ENCODE peak calls at places on chromosomes 7 and 10, in eight cellular contexts. L is HCT116, K is adipocyte, X is neural progenitor cell, E is fibroblast of lung, T is GM23248, W is astrocyte, N is NT2/D1. A is an unnamed sample.

GRCh38 chr7:30348083-30348560 is 63.7 kb downstream of the ZNRF2 start:
- DNase-seq in L (peak; percentile 75), K (peak; percentile 84), X (no peak), E (peak; percentile 85), T (peak; percentile 95), W (peak; percentile 93), N (peak; percentile 39), A (peak; percentile 53)

GRCh38 chr7:155216475-155217272 is 81.0 kb upstream of the INSIG1 start:
- DNase-seq in L (no peak), K (no peak), X (no peak), E (no peak), T (peak; percentile 43), W (no peak), N (no peak), A (no peak)

GRCh38 chr7:70525991-70526390 is 606.0 kb upstream of the GALNT17 start:
- DNase-seq in L (no peak), K (no peak), X (no peak), E (no peak), T (peak; percentile 3), W (no peak), N (no peak), A (no peak)

GRCh38 chr10:69651362-69651761 is 21.3 kb downstream of the FAM241B start:
- DNase-seq in L (no peak), K (no peak), X (no peak), E (no peak), T (no peak), W (no peak), N (no peak), A (no peak)

GRCh38 chr7:77367976-77368375 is 48.2 kb downstream of the GSAP start:
- DNase-seq in L (no peak), K (no peak), X (no peak), E (no peak), T (no peak), W (no peak), N (no peak), A (no peak)

GRCh38 chr7:111775205-111775604 is 212.9 kb upstream of the IMMP2L start:
- DNase-seq in L (no peak), K (no peak), X (no peak), E (no peak), T (no peak), W (no peak), N (no peak), A (no peak)

GRCh38 chr7:37289347-37289746 is 159.3 kb downstream of the ELMO1 start:
- DNase-seq in L (no peak), K (no peak), X (no peak), E (no peak), T (no peak), W (no peak), N (no peak), A (no peak)

GRCh38 chr7:36999851-37000480 is 275.7 kb upstream of the AOAH start:
- DNase-seq in L (no peak), K (peak; percentile 4), X (no peak), E (peak; percentile 11), T (peak; percentile 4), W (peak; percentile 44), N (no peak), A (no peak)

DNA sequence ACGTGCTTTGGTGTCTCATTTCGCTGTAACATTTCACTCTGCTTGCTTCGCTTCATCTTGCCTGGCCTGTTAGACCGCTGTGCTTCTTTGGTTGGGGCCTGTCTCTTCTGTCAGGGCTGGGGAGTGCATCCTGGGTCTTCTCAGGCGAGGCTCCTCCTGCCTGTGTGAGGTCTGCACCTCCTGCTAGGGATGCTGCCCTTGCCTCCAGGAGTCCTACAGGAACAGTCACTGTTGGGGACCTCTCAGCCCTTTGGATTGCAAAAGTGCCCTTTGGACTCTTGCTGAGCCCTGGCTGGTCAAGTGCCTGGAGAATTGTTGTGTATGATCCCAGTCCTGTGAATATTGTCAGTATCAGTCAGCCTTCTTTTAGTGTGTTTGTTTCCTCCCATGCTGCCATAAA is 84.0 kb downstream of the MDFIC start:
- DNase-seq in L (no peak), K (no peak), X (peak; percentile 46), E (no peak), T (no peak), W (no peak), N (peak; percentile 51), A (peak; percentile 84)
- H3K4me1 ChIP-seq in L (peaks cover 3% of the 10 kb centered on the region), K (peaks cover 52% of the 10 kb centered on the region), X (peaks cover 28% of the 10 kb centered on the region), E (peaks cover 8% of the 10 kb centered on the region), T (peaks cover 27% of the 10 kb centered on the region), W (peaks cover 6% of the 10 kb centered on the region), N (no peaks in the 10 kb centered on the region), A (peaks cover 22% of the 10 kb centered on the region)

GRCh38 chr7:156579566-156579965 is 61.0 kb upstream of the RNF32 start:
- DNase-seq in L (no peak), K (no peak), X (no peak), E (no peak), T (no peak), W (no peak), N (no peak), A (peak; percentile 82)

GRCh38 chr7:156578578-156578940 is 62.0 kb upstream of the RNF32 start:
- DNase-seq in L (no peak), K (no peak), X (peak; percentile 28), E (no peak), T (no peak), W (no peak), N (no peak), A (peak; percentile 75)

GRCh38 chr7:156578978-156579430 is 61.6 kb upstream of the RNF32 start:
- DNase-seq in L (no peak), K (no peak), X (peak; percentile 27), E (no peak), T (no peak), W (no peak), N (peak; percentile 25), A (peak; percentile 83)

GRCh38 chr7:156576216-156577063 is 64.1 kb upstream of the RNF32 start:
- DNase-seq in L (no peak), K (no peak), X (no peak), E (no peak), T (no peak), W (no peak), N (no peak), A (no peak)

DNA sequence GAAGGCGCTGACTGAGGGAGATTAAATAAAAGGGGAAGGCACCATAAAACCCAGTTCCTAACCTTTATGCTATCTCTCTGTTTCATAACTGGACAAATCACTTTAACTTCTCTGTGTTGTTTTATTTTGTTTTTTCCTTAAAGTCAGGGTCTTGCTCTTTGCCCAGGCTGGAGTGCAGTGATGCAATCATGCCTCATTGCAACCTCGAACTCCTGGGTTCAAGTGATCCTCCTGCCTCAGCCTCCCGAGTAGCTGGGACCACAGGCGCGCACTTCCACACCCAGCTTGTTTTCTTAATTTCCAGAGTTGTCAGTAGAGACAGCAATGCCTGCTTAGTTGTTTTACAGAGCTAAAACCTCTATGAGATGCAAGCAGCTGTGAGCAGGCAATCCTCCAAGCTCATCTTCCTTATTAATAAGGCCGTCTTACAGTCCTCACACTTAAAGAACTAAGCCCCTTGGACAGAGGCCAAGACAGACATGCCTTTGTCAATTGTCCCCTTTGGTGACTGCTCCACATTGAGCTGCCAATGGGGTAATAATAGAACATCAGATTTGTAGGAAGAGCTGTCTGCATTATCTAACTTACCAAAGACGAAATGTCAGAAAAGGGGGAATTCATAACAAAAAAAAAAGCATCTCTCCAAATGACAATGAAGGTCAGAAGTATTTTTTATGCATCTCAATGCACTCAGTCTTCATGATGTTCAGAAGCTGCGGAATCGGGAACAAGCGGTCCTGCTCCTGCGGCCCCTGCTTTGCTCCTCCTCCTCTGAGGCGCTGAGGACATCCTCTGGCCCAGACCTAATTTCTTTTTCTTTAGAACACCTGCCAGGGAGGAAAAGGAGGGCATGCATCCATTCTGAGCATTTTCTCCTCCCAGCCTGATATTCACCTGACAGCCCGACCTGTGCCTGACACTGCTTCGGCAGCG is 62.7 kb upstream of the RNF32 start:
- DNase-seq in L (no peak), K (no peak), X (no peak), E (no peak), T (no peak), W (no peak), N (no peak), A (no peak)
- H3K9ac ChIP-seq in L (no peak overlapping the region), K (no peak overlapping the region), X (no peak overlapping the region), E (no peak overlapping the region), T (no peak overlapping the region), W (no peak overlapping the region), N (no peak overlapping the region), A (no peak overlapping the region)

GRCh38 chr10:132543916-132544743 is 6.5 kb downstream of the INPP5A start:
- DNase-seq in L (no peak), K (no peak), X (no peak), E (no peak), T (no peak), W (no peak), N (no peak), A (peak; percentile 28)

GRCh38 chr10:132546567-132547420 is 9.2 kb downstream of the INPP5A start:
- DNase-seq in L (no peak), K (no peak), X (no peak), E (no peak), T (no peak), W (no peak), N (no peak), A (peak; percentile 45)

GRCh38 chr10:132547421-132547861 is 9.9 kb downstream of the INPP5A start:
- DNase-seq in L (no peak), K (no peak), X (no peak), E (no peak), T (no peak), W (no peak), N (no peak), A (no peak)

GRCh38 chr10:132544744-132545658 is 7.4 kb downstream of the INPP5A start:
- DNase-seq in L (no peak), K (no peak), X (no peak), E (no peak), T (peak; percentile 33), W (no peak), N (no peak), A (peak; percentile 38)

DNA sequence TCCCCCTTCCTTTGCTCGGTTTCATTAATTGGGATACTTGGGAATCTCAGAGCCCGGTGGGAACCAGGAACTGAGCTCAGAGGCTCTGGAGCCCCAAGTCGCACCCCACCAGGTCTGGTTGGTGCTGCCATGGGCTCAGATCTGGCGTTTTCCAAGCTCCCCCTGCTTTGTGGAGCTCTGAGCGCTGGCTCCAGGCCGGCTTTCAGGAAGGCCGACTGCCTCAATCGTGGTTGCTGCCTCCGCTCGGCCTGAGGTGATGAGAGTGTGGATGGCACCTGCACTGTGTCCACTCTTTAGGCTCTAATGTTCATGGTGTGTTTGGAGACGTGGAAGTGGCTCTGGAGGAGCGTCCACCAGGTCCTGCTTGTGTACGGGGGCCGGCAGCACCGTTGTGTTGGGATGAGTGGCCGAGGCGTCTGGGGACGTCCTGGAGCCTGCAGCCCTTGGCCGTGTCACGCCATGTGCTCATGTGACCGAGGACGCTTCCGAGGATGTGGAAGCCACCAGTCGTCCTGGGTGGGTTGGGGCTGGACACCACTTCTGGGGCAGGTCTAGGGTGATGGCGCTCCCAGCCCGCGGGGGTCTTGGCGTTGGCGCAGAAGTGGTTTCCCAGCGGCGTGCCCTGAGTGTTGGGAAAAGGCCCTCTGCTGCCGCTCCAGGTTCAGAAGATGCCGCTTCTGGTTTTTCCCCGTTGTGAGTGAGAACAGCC is 8.2 kb downstream of the INPP5A start:
- DNase-seq in L (no peak), K (no peak), X (no peak), E (no peak), T (no peak), W (no peak), N (no peak), A (peak; percentile 41)
- H3K4me1 ChIP-seq in L (no peaks in the 10 kb centered on the region), K (peaks cover 7% of the 10 kb centered on the region), X (peaks cover 4% of the 10 kb centered on the region), E (no peaks in the 10 kb centered on the region), T (peaks cover 13% of the 10 kb centered on the region), W (peaks cover 13% of the 10 kb centered on the region), N (peaks cover 18% of the 10 kb centered on the region), A (no peaks in the 10 kb centered on the region)

GRCh38 chr10:85446852-85447251 is 919.7 kb downstream of the GRID1 start:
- DNase-seq in L (no peak), K (no peak), X (no peak), E (no peak), T (no peak), W (no peak), N (no peak), A (no peak)

GRCh38 chr10:85445702-85446101 is 920.9 kb downstream of the GRID1 start:
- DNase-seq in L (no peak), K (no peak), X (no peak), E (no peak), T (no peak), W (no peak), N (no peak), A (no peak)

GRCh38 chr10:85447690-85448089 is 918.9 kb downstream of the GRID1 start:
- DNase-seq in L (no peak), K (no peak), X (no peak), E (no peak), T (no peak), W (no peak), N (no peak), A (no peak)

DNA sequence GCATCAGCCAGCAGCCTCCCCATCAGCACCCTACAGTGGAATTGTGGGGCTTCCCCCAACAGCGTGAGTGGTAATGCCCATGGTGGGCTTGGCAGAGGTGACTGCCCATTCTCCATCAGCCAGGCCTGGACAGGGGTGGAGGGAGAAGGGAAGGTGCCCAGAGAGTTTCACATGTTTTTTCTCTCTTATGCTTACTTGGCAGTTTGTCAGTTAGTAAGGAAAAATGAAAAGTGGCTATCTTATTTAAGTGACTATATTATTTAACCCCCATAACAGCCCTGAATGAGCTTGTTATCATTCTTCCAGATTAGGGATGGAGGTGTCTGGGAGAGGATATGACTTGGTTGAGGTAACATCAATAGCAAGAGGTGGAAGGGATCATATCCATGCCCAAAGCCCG is 921.7 kb downstream of the GRID1 start:
- DNase-seq in L (no peak), K (no peak), X (no peak), E (no peak), T (no peak), W (no peak), N (no peak), A (no peak)
- H3K9ac ChIP-seq in L (no peak overlapping the region), K (no peak overlapping the region), X (no peak overlapping the region), E (no peak overlapping the region), T (no peak overlapping the region), W (no peak overlapping the region), N (no peak overlapping the region), A (no peak overlapping the region)

A was measured in endodermal cell.